ENCODE peak calls at places on chromosomes 5 and 9, in five cellular contexts. J is HCT116, B is H1, H is mesendoderm, K is endothelial cell of umbilical vein. G is an unnamed sample. For H3K4me1, the result is how much of the 10 kb centered on the place peaks cover.

GRCh38 chr9:31210982-31211570 is 1173.4 kb upstream of the ACO1 start:
- DNase-seq in B (no peak), K (no peak), H (peak), J (no peak), G (no peak)

GRCh38 chr5:58711965-58712364 is 129.1 kb downstream of the RAB3C start:
- DNase-seq in K (no peak), H (no peak), B (no peak), J (no peak), G (no peak)

GRCh38 chr9:109441296-109441695 is 56.8 kb downstream of the PTPN3 start:
- DNase-seq in H (peak), B (no peak), J (no peak), K (no peak), G (no peak)

GRCh38 chr9:2413196-2413840 is 208.3 kb upstream of the VLDLR start:
- DNase-seq in H (no peak), B (no peak), J (no peak), K (no peak), G (no peak)

GRCh38 chr9:20408513-20408912 is 213.8 kb downstream of the MLLT3 start:
- DNase-seq in K (no peak), B (no peak), J (no peak), H (peak), G (no peak)

GRCh38 chr9:110802416-110803035 is 133.9 kb downstream of the MUSK start:
- DNase-seq in J (no peak), H (peak), B (no peak), K (no peak), G (no peak)

GRCh38 chr9:18739641-18740318 is 265.8 kb downstream of the ADAMTSL1 start:
- DNase-seq in J (no peak), H (peak), K (no peak), B (no peak), G (no peak)

GRCh38 chr5:9168791-9169611 is 376.9 kb downstream of the SEMA5A start:
- DNase-seq in B (no peak), K (no peak), J (no peak), H (no peak), G (peak)

GRCh38 chr5:4413996-4414395 is 726.1 kb upstream of the ADAMTS16 start:
- DNase-seq in B (no peak), J (no peak), H (peak), K (no peak), G (no peak)

GRCh38 chr5:142900926-142901325 is 130.7 kb downstream of the ARHGAP26 start:
- DNase-seq in K (no peak), J (no peak), B (no peak), H (no peak), G (peak)

GRCh38 chr9:37998881-37999311 is 70.1 kb downstream of the SHB start:
- DNase-seq in H (no peak), J (peak), K (no peak), B (no peak), G (no peak)

GRCh38 chr5:6831678-6832077 is 118.4 kb downstream of the TENT4A start:
- DNase-seq in H (no peak), J (no peak), B (no peak), K (no peak), G (no peak)

GRCh38 chr9:112640311-112640710 is 77.6 kb downstream of the INIP start:
- DNase-seq in J (no peak), K (no peak), H (no peak), B (no peak), G (peak)

GRCh38 chr5:147359551-147359950 is 124.7 kb downstream of the STK32A start:
- DNase-seq in J (no peak), K (no peak), H (no peak), B (no peak), G (no peak)

GRCh38 chr5:132301341-132302274 is 7.4 kb downstream of the SLC22A4 start:
- DNase-seq in B (no peak), J (no peak), K (no peak), H (no peak), G (no peak)

GRCh38 chr9:129597355-129598088 is 23.4 kb downstream of the C9orf50 start:
- DNase-seq in J (peak), H (peak), B (no peak), K (peak), G (peak)

GRCh38 chr5:167012281-167013034 is 1279.0 kb upstream of the WWC1 start:
- DNase-seq in K (no peak), B (no peak), J (no peak), H (no peak), G (peak)

GRCh38 chr9:75904364-75904763 is 13.9 kb downstream of the PCSK5 start:
- DNase-seq in B (no peak), H (no peak), J (no peak), K (no peak), G (no peak)

GRCh38 chr5:107671742-107672211 is 1.0 kb upstream of the EFNA5 start:
- DNase-seq in J (peak), B (no peak), K (peak), H (peak), G (peak)

GRCh38 chr5:18305288-18305899 is 671.1 kb downstream of the TAF11L14 start:
- DNase-seq in J (no peak), K (peak), B (no peak), H (peak), G (peak)

GRCh38 chr9:113574381-113575262 is 111.1 kb downstream of the RGS3 start:
- DNase-seq in J (no peak), H (no peak), B (no peak), K (no peak), G (no peak)

GRCh38 chr9:112971415-112971814 is 40.6 kb downstream of the ZNF883 start:
- DNase-seq in B (peak), J (peak), K (no peak), H (peak), G (no peak)

DNA sequence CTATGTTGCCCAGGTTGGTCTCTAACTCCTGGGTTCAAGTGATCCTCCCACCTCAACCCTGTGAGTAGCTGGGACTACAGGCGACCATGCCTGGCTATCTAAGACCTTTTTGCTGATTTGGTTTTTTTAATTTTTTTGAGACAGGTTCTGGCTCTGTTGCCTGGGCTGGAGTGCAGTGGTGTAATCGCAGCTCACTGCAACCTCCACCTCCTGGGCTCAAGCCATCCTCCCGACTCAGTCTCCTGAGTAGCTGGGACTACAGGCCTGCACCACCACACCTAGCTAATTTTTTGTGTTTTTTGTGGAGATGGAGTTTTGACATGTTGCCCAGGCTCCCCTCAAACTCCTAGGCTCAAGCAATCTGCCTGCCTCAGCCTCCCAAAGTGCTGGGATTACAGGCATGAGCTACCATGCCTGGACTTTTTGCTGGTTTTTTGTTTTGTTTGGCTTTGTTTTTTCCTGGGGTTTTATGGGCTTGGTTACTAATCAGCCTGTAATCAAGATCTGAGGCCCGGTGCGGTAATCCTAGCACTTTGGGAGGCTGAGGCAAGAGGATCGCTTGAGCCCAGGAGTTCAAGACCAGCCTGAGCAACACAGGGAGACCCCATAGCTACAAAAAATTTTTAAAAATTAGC is 3.6 kb downstream of the CYSTM1 start:
- DNase-seq in H (no peak), B (no peak), J (no peak), K (no peak), G (no peak)
- H3K9ac ChIP-seq in H (no peak), B (no peak), J (no peak), K (no peak), G (no peak)

GRCh38 chr5:57549546-57549945 is 66.9 kb upstream of the ACTBL2 start:
- DNase-seq in J (no peak), K (no peak), B (no peak), H (no peak), G (no peak)
- H3K4me2 ChIP-seq in J (no peak), K (no peak), B (no peak), H (no peak), G (no peak)

DNA sequence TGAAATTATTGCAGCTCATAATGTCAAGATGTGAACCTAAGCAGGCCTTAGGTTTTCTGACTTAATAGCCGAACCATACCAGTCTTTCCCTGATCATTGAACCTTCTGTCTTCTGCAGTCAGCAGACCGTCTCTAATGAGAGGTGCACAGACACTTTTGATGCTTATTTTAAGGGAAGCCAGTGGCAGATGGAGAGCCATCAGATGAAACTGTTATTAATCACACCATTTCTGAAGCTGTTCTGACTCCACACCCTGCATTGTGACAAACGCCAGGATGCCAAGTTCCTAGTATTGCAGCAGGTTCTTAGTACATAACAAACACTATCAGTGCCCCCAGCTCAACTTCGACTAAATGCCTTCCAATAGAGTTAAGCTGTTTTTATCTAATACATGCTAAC is 43.0 kb downstream of the PIK3R1 start:
- DNase-seq in K (no peak), B (no peak), H (no peak), J (no peak), G (no peak)
- H3K4me1 ChIP-seq in K (under half), B (under half), H (under half), J (under half), G (under half)

DNA sequence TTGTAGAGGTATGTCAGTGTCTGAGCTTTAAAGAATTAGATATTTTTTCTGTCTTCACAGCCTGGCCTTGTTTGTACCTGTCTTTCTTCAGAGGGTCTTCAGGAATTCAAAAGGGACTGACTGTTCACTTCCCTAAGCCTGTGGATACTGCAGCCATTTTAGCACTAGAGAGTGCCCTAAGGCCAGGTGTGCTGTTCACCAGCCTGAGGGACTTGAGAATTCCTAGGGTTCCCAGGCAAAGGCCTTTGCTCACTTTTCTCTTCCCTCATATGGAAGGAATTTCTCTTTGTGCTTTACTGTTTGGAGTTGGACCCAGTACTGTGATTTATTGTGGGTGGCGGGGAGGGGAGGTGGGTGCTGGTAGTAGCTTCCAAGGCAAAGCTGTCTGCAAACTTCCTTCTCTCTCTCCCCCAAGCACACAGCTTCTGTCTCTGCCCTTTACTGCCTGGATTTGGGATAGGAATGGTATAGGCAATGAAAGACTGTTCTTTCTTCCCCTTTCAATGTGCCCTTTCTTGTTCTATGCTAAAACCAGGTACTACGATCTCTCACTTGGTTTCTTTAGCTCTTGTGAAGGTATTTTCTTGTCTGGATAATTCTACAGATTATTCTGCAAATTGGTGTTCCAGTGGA is 9.7 kb upstream of the LRRC70 start:
- DNase-seq in J (no peak), H (peak), B (peak), K (no peak), G (no peak)
- H3K9ac ChIP-seq in J (no peak), H (no peak), B (peak), K (no peak), G (no peak)

GRCh38 chr9:107504585-107505455 is 15.3 kb upstream of the KLF4 start:
- DNase-seq in K (peak), J (no peak), H (no peak), B (no peak), G (peak)
- H3K4me2 ChIP-seq in K (peak), J (peak), H (no peak), B (no peak), G (peak)

GRCh38 chr9:35935755-35936509 is 22.0 kb downstream of the OR2S2 start:
- DNase-seq in K (no peak), B (no peak), J (no peak), H (no peak), G (peak)

GRCh38 chr9:35940474-35941467 is 17.2 kb downstream of the OR2S2 start:
- DNase-seq in B (no peak), K (no peak), H (no peak), J (no peak), G (peak)

GRCh38 chr9:35939851-35940250 is 18.1 kb downstream of the OR2S2 start:
- DNase-seq in K (no peak), B (no peak), J (no peak), H (no peak), G (no peak)

GRCh38 chr9:35937227-35937626 is 20.7 kb downstream of the OR2S2 start:
- DNase-seq in H (no peak), K (no peak), B (no peak), J (no peak), G (peak)

GRCh38 chr9:35938474-35939145 is 19.3 kb downstream of the OR2S2 start:
- DNase-seq in J (no peak), H (no peak), K (no peak), B (no peak), G (no peak)
- H3K4me1 ChIP-seq in J (under half), H (under half), K (under half), B (under half), G (under half)

G was measured in astrocyte.